ENCODE peak calls at places on chromosomes 11 and 22, in six cellular contexts. W is endodermal cell, U is cardiac fibroblast, G is endothelial cell, D is heart left ventricle, P is fibroblast of lung. L is an unnamed sample.

GRCh38 chr11:4642043-4642442 is 1.7 kb upstream of the OR51E1 start:
- DNase-seq in W (no peak), U (no peak), G (no peak), D (peak), P (no peak), L (no peak)

GRCh38 chr11:16032974-16033373 is 323.4 kb downstream of the SOX6 start:
- DNase-seq in W (no peak), U (no peak), G (no peak), D (no peak), P (no peak), L (no peak)

GRCh38 chr11:104333977-104334376 is 170.0 kb upstream of the PDGFD start:
- DNase-seq in W (peak), U (no peak), G (peak), D (no peak), P (no peak), L (no peak)

GRCh38 chr11:41351825-41352224 is 107.6 kb downstream of the LRRC4C start:
- DNase-seq in W (no peak), U (no peak), G (no peak), D (no peak), P (no peak), L (no peak)

GRCh38 chr22:28937206-28938025 is 54.0 kb downstream of the ZNRF3 start:
- DNase-seq in W (no peak), U (no peak), G (no peak), D (no peak), P (no peak), L (no peak)

GRCh38 chr11:104327864-104328513 is 164.0 kb upstream of the PDGFD start:
- DNase-seq in W (no peak), U (peak), G (no peak), D (no peak), P (no peak), L (no peak)

GRCh38 chr11:120577624-120578363 is 66.2 kb downstream of the GRIK4 start:
- DNase-seq in W (peak), U (no peak), G (no peak), D (no peak), P (no peak), L (no peak)

GRCh38 chr22:44758354-44758969 is 6.1 kb downstream of the ARHGAP8 start:
- DNase-seq in W (no peak), U (peak), G (no peak), D (no peak), P (peak), L (no peak)

GRCh38 chr11:33842236-33842915 is 49.5 kb downstream of the LMO2 start:
- DNase-seq in W (no peak), U (no peak), G (no peak), D (no peak), P (no peak), L (no peak)

GRCh38 chr22:46451741-46452140 is 85.7 kb downstream of the CELSR1 start:
- DNase-seq in W (no peak), U (no peak), G (no peak), D (no peak), P (no peak), L (no peak)

GRCh38 chr11:15967166-15967565 is 389.2 kb downstream of the SOX6 start:
- DNase-seq in W (no peak), U (peak), G (no peak), D (no peak), P (no peak), L (no peak)

DNA sequence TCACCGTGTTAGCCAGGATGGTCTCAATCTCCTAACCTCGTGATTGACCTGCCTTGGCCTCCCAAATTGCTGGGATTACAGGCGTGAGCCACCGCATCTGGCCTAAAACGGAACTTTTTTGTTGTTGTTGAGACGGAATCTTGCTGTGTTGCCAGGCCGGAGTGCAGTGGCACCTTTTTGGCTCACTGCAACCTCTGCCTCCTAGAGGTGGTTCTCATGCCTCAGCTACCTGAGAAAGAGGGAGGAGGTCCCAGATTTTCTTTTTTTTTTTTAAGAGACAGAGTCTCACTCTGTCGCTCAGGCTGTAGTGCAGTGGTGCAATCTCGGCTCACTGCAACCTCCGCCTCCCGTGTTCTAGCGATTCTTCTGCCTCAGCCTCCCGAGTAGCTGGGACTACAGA is 7.9 kb upstream of the MCHR1 start:
- DNase-seq in W (no peak), U (no peak), G (no peak), D (no peak), P (no peak), L (no peak)
- TF ChIP-seq CTCF in W (peak), U (no peak), G (no peak), D (no peak), P (no peak), L (no peak)

DNA sequence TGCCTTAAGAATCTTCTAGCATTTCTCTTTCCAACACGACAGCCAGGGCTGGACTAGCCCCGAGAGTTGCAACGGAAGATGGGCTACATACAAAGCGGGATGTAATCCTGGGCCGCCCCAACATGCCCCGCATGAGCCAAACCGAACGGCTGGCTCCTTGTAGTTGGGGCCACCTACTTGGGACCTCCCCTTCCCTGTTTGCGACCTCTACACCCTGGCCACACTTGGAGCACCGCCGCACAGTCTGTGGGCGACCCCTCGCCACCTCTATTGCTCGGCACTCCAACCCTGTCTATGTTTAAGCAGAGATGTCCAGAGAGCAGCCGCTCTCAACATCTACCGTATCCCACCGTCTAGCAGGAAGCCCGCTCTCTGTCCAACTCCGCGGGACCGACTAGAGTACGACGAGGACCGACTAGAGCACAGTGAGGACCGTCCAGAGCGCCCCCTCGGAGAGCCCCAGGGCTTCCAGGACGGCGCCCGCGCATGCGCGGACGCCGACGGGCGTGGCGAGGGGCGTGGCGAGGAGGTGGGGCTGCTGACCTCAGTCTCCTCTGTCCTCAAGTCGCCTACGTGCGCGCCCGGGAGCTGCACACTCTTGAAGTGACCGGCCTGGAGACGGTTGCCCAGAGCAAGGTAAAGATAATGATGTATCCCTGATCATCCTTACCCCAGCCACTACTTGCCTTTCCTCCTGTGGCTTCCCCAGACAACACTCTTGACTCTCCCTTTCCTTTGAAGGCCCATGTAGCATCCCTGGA is 32.3 kb downstream of the NEAT1 start:
- DNase-seq in W (peak), U (peak), G (peak), D (peak), P (peak), L (peak)
- TF ChIP-seq CTCF in W (no peak), U (no peak), G (no peak), D (peak), P (no peak), L (no peak)

DNA sequence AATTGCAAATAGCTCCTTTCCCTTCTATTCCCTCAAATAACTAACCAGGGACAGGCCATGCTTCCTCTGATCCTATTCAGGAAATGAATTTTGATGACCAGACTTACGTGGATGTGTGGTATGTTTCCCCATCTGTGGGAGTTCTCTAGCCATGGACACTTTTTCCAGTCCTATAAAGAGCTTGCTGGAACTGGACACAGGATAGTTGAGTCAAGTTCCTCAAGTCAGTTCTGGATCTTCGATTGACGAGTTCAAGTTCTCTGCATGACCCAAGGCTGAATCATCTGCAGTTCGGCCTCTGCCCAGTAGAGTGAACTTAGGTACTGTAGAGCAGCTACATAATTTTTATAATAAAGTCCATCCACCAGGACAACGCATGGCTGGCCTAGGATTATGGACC is 52.7 kb upstream of the CCND1 start:
- DNase-seq in W (no peak), U (peak), G (no peak), D (no peak), P (peak), L (no peak)
- TF ChIP-seq CTCF in W (peak), U (peak), G (no peak), D (no peak), P (peak), L (no peak)

GRCh38 chr22:20173246-20173645 is 22.4 kb upstream of the CCDC188 start:
- DNase-seq in W (no peak), U (no peak), G (no peak), D (no peak), P (no peak), L (no peak)

GRCh38 chr22:20175597-20175900 is 24.7 kb upstream of the CCDC188 start:
- DNase-seq in W (no peak), U (no peak), G (no peak), D (no peak), P (peak), L (no peak)

GRCh38 chr22:20173720-20174119 is 22.9 kb upstream of the CCDC188 start:
- DNase-seq in W (no peak), U (no peak), G (no peak), D (no peak), P (no peak), L (no peak)

GRCh38 chr22:20176421-20177060 is 25.7 kb upstream of the CCDC188 start:
- DNase-seq in W (no peak), U (no peak), G (no peak), D (no peak), P (no peak), L (no peak)

DNA sequence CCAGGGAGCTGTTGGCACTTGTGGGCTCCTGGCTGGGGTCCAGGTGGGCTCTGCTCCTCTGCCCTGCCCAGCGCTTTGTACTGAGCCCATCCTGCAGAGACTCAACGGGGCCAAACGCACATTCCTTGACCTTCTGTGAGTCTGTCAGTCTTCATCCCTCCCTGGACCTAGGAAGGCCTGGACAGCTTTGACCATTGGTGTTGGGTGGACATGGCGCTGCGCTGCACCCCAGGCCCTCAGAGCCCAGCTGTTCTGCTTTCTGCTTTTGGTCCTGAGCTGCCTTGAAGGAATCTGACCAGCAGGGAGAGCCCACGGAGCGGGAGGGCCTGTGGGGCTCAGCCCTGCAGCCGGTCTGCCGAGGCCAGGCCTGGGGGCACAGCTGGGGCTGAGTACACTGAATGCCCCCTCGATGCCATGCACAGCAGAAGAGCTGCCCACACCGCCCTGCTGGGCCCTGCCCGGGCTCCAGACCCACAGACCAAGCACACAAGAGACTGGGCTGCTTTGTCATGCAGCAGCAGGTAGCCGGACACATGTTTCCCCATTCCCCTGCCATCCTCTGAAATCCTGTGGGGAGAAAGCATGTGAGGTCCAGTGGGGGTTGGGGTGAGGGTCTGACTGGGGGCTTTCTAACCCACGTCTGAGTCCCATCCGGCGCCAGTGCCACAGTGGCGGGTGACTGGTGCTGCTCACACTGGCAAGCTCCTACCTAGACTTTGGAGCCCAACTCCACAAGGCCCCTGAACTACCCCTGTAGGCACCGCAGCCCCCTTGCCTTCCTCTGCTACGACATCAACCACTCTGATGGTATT is 24.1 kb upstream of the CCDC188 start:
- DNase-seq in W (peak), U (peak), G (peak), D (no peak), P (peak), L (no peak)
- TF ChIP-seq CTCF in W (peak), U (peak), G (no peak), D (peak), P (peak), L (no peak)

DNA sequence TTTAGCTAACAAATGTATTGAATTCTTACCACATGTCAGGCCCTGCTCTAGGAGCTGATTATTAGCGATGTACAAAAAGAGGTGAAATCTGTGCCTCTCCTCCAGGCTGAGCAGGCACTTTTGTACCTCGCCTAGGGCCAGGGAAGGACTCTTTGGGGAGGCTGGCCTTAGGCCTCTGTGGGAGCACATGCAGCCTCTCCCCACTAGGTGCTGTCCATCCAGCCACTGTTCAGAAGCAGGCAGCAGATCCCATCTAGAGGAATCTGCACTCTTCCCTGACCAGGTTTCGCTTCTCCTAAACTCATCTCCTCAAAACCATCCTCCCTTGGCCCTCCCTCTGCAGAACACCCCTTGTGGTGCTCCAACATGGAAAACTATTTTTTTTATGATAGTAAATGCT is 51.9 kb upstream of the WT1 start:
- DNase-seq in W (peak), U (no peak), G (peak), D (no peak), P (no peak), L (no peak)
- TF ChIP-seq CTCF in W (peak), U (peak), G (peak), D (no peak), P (peak), L (no peak)